ENCODE peak calls at places on chromosome 11, in five cellular contexts. One of them, this sample, is unnamed.
A peak's percentile ranks its signal among the peaks of the same experiment; 100 is the strongest.

GRCh38 chr11:123469089-123469488 is 39.0 kb downstream of the GRAMD1B start:
- DNase-seq in astrocyte of the spinal cord: no peak
- DNase-seq in right atrium auricular region: no peak
- DNase-seq in adrenal gland: no peak
- DNase-seq in dorsolateral prefrontal cortex: no peak
- DNase-seq in this sample: no peak

GRCh38 chr11:1513326-1514296 is 27.0 kb upstream of the MOB2 start:
- DNase-seq in dorsolateral prefrontal cortex: no peak
- DNase-seq in right atrium auricular region: no peak
- DNase-seq in astrocyte of the spinal cord: no peak
- DNase-seq in adrenal gland: no peak
- DNase-seq in this sample: no peak

GRCh38 chr11:66492161-66492865 is 12.1 kb downstream of the DPP3 start:
- DNase-seq in dorsolateral prefrontal cortex: no peak
- DNase-seq in astrocyte of the spinal cord: peak; percentile 14
- DNase-seq in right atrium auricular region: no peak
- DNase-seq in adrenal gland: no peak
- DNase-seq in this sample: no peak

GRCh38 chr11:44894217-44894617 is 56.5 kb downstream of the TP53I11 start:
- DNase-seq in adrenal gland: peak; percentile 70
- DNase-seq in dorsolateral prefrontal cortex: peak; percentile 61
- DNase-seq in right atrium auricular region: peak; percentile 71
- DNase-seq in astrocyte of the spinal cord: peak; percentile 44
- DNase-seq in this sample: peak; percentile 48

GRCh38 chr11:867856-868358 is 25.3 kb downstream of the TSPAN4 start:
- DNase-seq in adrenal gland: no peak
- DNase-seq in dorsolateral prefrontal cortex: no peak
- DNase-seq in astrocyte of the spinal cord: no peak
- DNase-seq in right atrium auricular region: no peak
- DNase-seq in this sample: no peak

GRCh38 chr11:17406082-17406817 is 17.8 kb upstream of the KCNJ11 start:
- DNase-seq in dorsolateral prefrontal cortex: no peak
- DNase-seq in adrenal gland: no peak
- DNase-seq in astrocyte of the spinal cord: no peak
- DNase-seq in right atrium auricular region: no peak
- DNase-seq in this sample: no peak

GRCh38 chr11:57792060-57792541 is 30.5 kb downstream of the CTNND1 start:
- DNase-seq in adrenal gland: peak; percentile 56
- DNase-seq in astrocyte of the spinal cord: peak; percentile 39
- DNase-seq in right atrium auricular region: peak; percentile 77
- DNase-seq in dorsolateral prefrontal cortex: peak; percentile 64
- DNase-seq in this sample: peak; percentile 60

GRCh38 chr11:79397252-79397651 is 43.6 kb downstream of the TENM4 start:
- DNase-seq in adrenal gland: no peak
- DNase-seq in astrocyte of the spinal cord: peak; percentile 37
- DNase-seq in right atrium auricular region: no peak
- DNase-seq in dorsolateral prefrontal cortex: no peak
- DNase-seq in this sample: peak; percentile 25

GRCh38 chr11:111019931-111020381 is 225.6 kb upstream of the POU2AF2 start:
- DNase-seq in adrenal gland: no peak
- DNase-seq in dorsolateral prefrontal cortex: no peak
- DNase-seq in right atrium auricular region: no peak
- DNase-seq in astrocyte of the spinal cord: peak; percentile 4
- DNase-seq in this sample: no peak

GRCh38 chr11:103893366-103893765 is 143.1 kb upstream of the DDI1 start:
- DNase-seq in adrenal gland: no peak
- DNase-seq in right atrium auricular region: no peak
- DNase-seq in dorsolateral prefrontal cortex: no peak
- DNase-seq in astrocyte of the spinal cord: no peak
- DNase-seq in this sample: no peak

GRCh38 chr11:12674936-12675696 is 895 bp downstream of the TEAD1 start:
- DNase-seq in right atrium auricular region: no peak
- DNase-seq in adrenal gland: peak; percentile 51
- DNase-seq in astrocyte of the spinal cord: peak; percentile 42
- DNase-seq in dorsolateral prefrontal cortex: no peak
- DNase-seq in this sample: peak; percentile 39

GRCh38 chr11:17653606-17654005 is 65.8 kb upstream of the MYOD1 start:
- DNase-seq in dorsolateral prefrontal cortex: no peak
- DNase-seq in right atrium auricular region: no peak
- DNase-seq in astrocyte of the spinal cord: no peak
- DNase-seq in adrenal gland: no peak
- DNase-seq in this sample: no peak

GRCh38 chr11:86069408-86070086 is 663 bp upstream of the PICALM start:
- DNase-seq in dorsolateral prefrontal cortex: no peak
- DNase-seq in right atrium auricular region: peak; percentile 69
- DNase-seq in astrocyte of the spinal cord: peak; percentile 95
- DNase-seq in adrenal gland: peak; percentile 24
- DNase-seq in this sample: peak; percentile 94

GRCh38 chr11:134815404-134815803 is 403.4 kb upstream of the B3GAT1 start:
- DNase-seq in adrenal gland: no peak
- DNase-seq in astrocyte of the spinal cord: no peak
- DNase-seq in dorsolateral prefrontal cortex: no peak
- DNase-seq in right atrium auricular region: no peak
- DNase-seq in this sample: no peak

GRCh38 chr11:57547854-57548377 is 10.5 kb downstream of the SMTNL1 start:
- DNase-seq in adrenal gland: peak; percentile 46
- DNase-seq in dorsolateral prefrontal cortex: no peak
- DNase-seq in astrocyte of the spinal cord: no peak
- DNase-seq in right atrium auricular region: no peak
- DNase-seq in this sample: no peak

GRCh38 chr11:8219257-8220021 is 44.2 kb downstream of the LMO1 start:
- DNase-seq in astrocyte of the spinal cord: peak; percentile 58
- DNase-seq in right atrium auricular region: no peak
- DNase-seq in adrenal gland: peak; percentile 69
- DNase-seq in dorsolateral prefrontal cortex: peak; percentile 54
- DNase-seq in this sample: peak; percentile 74

GRCh38 chr11:30508594-30508993 is 77.6 kb downstream of the MPPED2 start:
- DNase-seq in astrocyte of the spinal cord: no peak
- DNase-seq in right atrium auricular region: no peak
- DNase-seq in adrenal gland: no peak
- DNase-seq in dorsolateral prefrontal cortex: no peak
- DNase-seq in this sample: no peak

GRCh38 chr11:23041104-23041503 is 180.8 kb upstream of the CCDC179 start:
- DNase-seq in right atrium auricular region: no peak
- DNase-seq in astrocyte of the spinal cord: no peak
- DNase-seq in adrenal gland: no peak
- DNase-seq in dorsolateral prefrontal cortex: no peak
- DNase-seq in this sample: peak; percentile 5

DNA sequence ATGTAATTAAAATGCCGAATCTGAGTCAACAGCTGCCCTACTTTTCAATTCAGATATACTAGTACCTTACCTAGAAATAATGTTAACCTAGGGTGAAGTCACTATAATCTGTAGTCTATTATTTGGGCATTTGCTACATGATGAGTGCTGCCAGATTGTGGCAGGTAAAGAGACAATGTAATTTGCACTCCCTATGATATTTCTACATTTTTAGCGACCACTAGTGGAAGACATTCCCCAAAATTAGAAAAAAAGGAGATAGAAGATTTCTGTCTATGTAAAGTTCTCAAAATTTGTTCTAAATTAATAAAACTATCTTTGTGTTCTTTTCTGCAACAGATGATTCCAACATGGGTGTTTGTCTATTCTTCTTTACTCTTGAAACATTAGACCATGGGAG is 14.1 kb downstream of the MS4A1 start:
- DNase-seq in astrocyte of the spinal cord: no peak
- DNase-seq in dorsolateral prefrontal cortex: no peak
- DNase-seq in right atrium auricular region: no peak
- DNase-seq in adrenal gland: no peak
- DNase-seq in this sample: no peak
- TF ChIP-seq CTCF in astrocyte of the spinal cord: no peak
- TF ChIP-seq CTCF in dorsolateral prefrontal cortex: no peak
- TF ChIP-seq CTCF in right atrium auricular region: no peak
- TF ChIP-seq CTCF in adrenal gland: no peak
- TF ChIP-seq CTCF in this sample: no peak

DNA sequence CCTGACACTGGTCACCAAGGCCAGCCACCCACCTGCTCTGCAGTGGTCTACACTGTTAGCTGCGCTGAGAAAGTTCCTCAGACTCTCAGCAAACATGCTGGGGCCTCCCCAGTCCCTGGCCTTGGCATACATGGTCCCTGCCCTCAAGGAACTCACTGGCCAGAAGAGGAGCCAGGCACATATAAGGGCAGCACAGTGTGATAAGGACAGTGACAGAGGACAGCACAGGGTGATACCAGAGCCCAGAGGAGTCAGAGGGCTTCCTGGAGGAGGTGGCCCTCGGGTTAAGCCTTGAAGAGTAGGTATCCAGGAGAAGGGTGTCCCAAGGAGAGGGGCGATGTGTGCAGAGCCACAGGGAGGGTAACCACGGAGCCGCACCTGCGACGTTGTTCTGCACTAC is 624 bp downstream of the ART1 start:
- DNase-seq in adrenal gland: no peak
- DNase-seq in dorsolateral prefrontal cortex: no peak
- DNase-seq in astrocyte of the spinal cord: no peak
- DNase-seq in right atrium auricular region: no peak
- DNase-seq in this sample: no peak
- H3K4me3 ChIP-seq in adrenal gland: no peak overlapping the region
- H3K4me3 ChIP-seq in dorsolateral prefrontal cortex: no peak overlapping the region
- H3K4me3 ChIP-seq in astrocyte of the spinal cord: no peak overlapping the region
- H3K4me3 ChIP-seq in right atrium auricular region: no peak overlapping the region
- H3K4me3 ChIP-seq in this sample: no peak overlapping the region

DNA sequence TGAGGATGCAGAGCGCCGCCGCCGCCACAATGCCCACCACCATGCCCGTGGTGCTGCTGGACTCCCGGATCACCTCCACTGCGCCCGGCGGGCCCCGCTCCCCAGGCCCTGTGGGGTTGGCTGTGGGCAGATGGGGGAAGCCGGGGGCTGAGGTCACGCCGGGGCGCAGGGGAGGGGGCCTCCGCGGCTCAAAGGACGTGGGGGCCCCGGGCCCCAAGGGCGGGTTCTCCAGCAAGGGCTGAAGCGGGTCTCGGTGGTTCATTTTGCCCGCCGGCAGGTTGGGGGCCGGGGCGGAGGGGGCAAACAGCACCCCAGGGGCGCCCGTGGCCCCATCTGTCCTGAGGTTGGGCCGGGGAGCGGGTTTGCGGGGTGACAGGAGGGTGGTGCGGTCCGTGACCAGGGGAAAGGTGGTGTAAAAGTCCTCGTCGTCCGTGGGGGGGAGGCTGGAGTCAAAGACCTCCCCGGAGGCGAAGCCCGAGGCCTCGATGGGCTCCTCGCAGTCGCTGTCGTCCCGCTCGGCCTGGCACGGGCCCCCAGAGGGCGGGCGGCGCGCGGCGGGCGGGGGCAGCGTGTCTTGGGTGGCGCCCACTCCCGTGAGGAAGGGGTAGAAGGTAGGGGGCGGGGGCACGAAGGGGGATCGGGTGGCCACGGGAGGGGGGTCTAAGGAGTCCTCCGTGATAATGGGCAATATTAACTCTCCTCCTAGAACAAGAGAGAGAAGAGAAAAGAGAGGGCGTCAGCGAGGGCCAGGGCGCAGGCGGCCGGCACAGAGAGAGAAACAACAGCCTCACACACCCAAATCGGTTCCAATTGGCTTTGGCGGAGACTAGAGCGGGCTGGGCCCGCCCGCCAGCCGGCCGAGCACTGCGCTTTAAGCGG is 16.6 kb downstream of the SLC22A12 start:
- DNase-seq in astrocyte of the spinal cord: peak; percentile 4
- DNase-seq in right atrium auricular region: peak; percentile 62
- DNase-seq in dorsolateral prefrontal cortex: no peak
- DNase-seq in adrenal gland: no peak
- DNase-seq in this sample: peak; percentile 41
- TF ChIP-seq CTCF in astrocyte of the spinal cord: no peak
- TF ChIP-seq CTCF in right atrium auricular region: no peak
- TF ChIP-seq CTCF in dorsolateral prefrontal cortex: no peak
- TF ChIP-seq CTCF in adrenal gland: no peak
- TF ChIP-seq CTCF in this sample: no peak

GRCh38 chr11:72594493-72595291 is 79.5 kb downstream of the PDE2A start:
- DNase-seq in right atrium auricular region: no peak
- DNase-seq in adrenal gland: no peak
- DNase-seq in astrocyte of the spinal cord: no peak
- DNase-seq in dorsolateral prefrontal cortex: no peak
- DNase-seq in this sample: no peak

GRCh38 chr11:72595292-72595684 is 78.9 kb downstream of the PDE2A start:
- DNase-seq in dorsolateral prefrontal cortex: no peak
- DNase-seq in astrocyte of the spinal cord: no peak
- DNase-seq in adrenal gland: no peak
- DNase-seq in right atrium auricular region: no peak
- DNase-seq in this sample: no peak

GRCh38 chr11:72591023-72591422 is 83.2 kb downstream of the PDE2A start:
- DNase-seq in astrocyte of the spinal cord: no peak
- DNase-seq in adrenal gland: no peak
- DNase-seq in dorsolateral prefrontal cortex: no peak
- DNase-seq in right atrium auricular region: no peak
- DNase-seq in this sample: no peak

GRCh38 chr11:72591785-72592490 is 82.3 kb downstream of the PDE2A start:
- DNase-seq in right atrium auricular region: no peak
- DNase-seq in dorsolateral prefrontal cortex: peak; percentile 91
- DNase-seq in adrenal gland: no peak
- DNase-seq in astrocyte of the spinal cord: no peak
- DNase-seq in this sample: no peak

DNA sequence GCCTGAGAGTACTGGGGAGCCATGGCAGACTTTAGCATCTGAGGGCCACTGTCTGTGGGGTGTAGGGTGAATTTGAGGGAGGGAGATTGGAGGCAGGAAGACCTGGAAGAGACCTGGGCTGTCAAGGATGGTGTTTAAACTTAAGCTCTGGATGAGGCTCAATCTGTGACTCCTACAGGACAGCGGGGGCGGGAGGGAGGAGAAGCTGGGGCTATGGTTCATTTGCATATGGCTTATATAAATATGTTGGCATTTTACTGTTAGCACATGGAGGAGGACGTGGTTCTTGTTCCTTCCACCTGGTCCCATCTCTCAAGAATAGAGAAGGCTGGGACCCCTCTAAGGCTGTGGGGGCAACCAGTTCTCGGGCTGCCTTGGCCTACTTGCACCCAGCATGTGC is 81.5 kb downstream of the PDE2A start:
- DNase-seq in right atrium auricular region: no peak
- DNase-seq in astrocyte of the spinal cord: no peak
- DNase-seq in adrenal gland: no peak
- DNase-seq in dorsolateral prefrontal cortex: peak; percentile 46
- DNase-seq in this sample: no peak
- H3K4me3 ChIP-seq in right atrium auricular region: no peak overlapping the region
- H3K4me3 ChIP-seq in astrocyte of the spinal cord: no peak overlapping the region
- H3K4me3 ChIP-seq in adrenal gland: no peak overlapping the region
- H3K4me3 ChIP-seq in dorsolateral prefrontal cortex: no peak overlapping the region
- H3K4me3 ChIP-seq in this sample: no peak overlapping the region

This sample was measured in epithelial cell of esophagus.